ENCODE peak calls at places on chromosome 14, in four cellular contexts. B is amniotic stem cell; O is stimulated activated CD4-positive, alpha-beta T cell treated with anti-CD3 and anti-CD28 coated beads, TNF-alpha, amount 100 ng/mL, for 4 hours; J is epithelial cell of esophagus. Z is an unnamed sample.

GRCh38 chr14:97290977-97291376 is 493.8 kb downstream of the VRK1 start:
- DNase-seq in B (no peak), O (no peak), J (no peak), Z (no peak)

GRCh38 chr14:61642246-61642982 is 52.9 kb upstream of the HIF1A start:
- DNase-seq in B (peak; percentile 62), O (no peak), J (peak; percentile 74), Z (no peak)

GRCh38 chr14:59969319-59969718 is 49.4 kb downstream of the LRRC9 start:
- DNase-seq in B (peak; percentile 17), O (no peak), J (peak; percentile 50), Z (no peak)

GRCh38 chr14:36604757-36605505 is 22.5 kb upstream of the NKX2-8 start:
- DNase-seq in B (no peak), O (no peak), J (peak; percentile 80), Z (no peak)

GRCh38 chr14:85217412-85217811 is 312.5 kb upstream of the FLRT2 start:
- DNase-seq in B (no peak), O (no peak), J (no peak), Z (no peak)

GRCh38 chr14:81311816-81312215 is 88.3 kb downstream of the STON2 start:
- DNase-seq in B (no peak), O (no peak), J (peak; percentile 96), Z (no peak)

GRCh38 chr14:101216725-101217463 is 313.4 kb upstream of the RTL1 start:
- DNase-seq in B (no peak), O (no peak), J (no peak), Z (peak; percentile 37)

GRCh38 chr14:86402547-86402946 is 872.6 kb downstream of the FLRT2 start:
- DNase-seq in B (no peak), O (no peak), J (no peak), Z (no peak)

GRCh38 chr14:89158701-89159100 is 258.3 kb downstream of the FOXN3 start:
- DNase-seq in B (no peak), O (no peak), J (no peak), Z (no peak)

GRCh38 chr14:76311410-76311758 is 64.6 kb upstream of the ESRRB start:
- DNase-seq in B (no peak), O (no peak), J (no peak), Z (no peak)

GRCh38 chr14:76729195-76729594 is 32.1 kb upstream of the VASH1 start:
- DNase-seq in B (no peak), O (no peak), J (no peak), Z (no peak)

GRCh38 chr14:60713513-60713912 is 10.6 kb downstream of the SIX4 start:
- DNase-seq in B (no peak), O (no peak), J (no peak), Z (no peak)

GRCh38 chr14:66003082-66003740 is 483.0 kb upstream of the CCDC196 start:
- DNase-seq in B (no peak), O (no peak), J (peak; percentile 81), Z (no peak)

Z was measured in ureter.